ENCODE peak calls at places on chromosomes 7 and 10, in eight cellular contexts. V, L, S, Z, W, A, K and I are unnamed samples.

GRCh38 chr10:4215963-4216575 is 431.1 kb upstream of the KLF6 start:
- DNase-seq in V (no peak), W (no peak), A (peak; percentile 2), K (no peak), L (no peak), S (no peak), Z (no peak), I (no peak)

GRCh38 chr7:23530901-23531793 is 634 bp downstream of the TRA2A start:
- DNase-seq in W (no peak), L (peak; percentile 62), Z (peak; percentile 46), K (no peak), S (no peak), V (peak; percentile 68), A (no peak), I (peak; percentile 66)

GRCh38 chr7:47227762-47228177 is 354.1 kb downstream of the TNS3 start:
- DNase-seq in S (no peak), V (peak; percentile 93), A (no peak), L (no peak), W (no peak), K (no peak), Z (no peak), I (peak; percentile 98)

GRCh38 chr7:1842321-1843221 is 172.5 kb downstream of the ELFN1 start:
- DNase-seq in A (no peak), L (no peak), K (no peak), Z (no peak), S (no peak), V (no peak), W (peak; percentile 87), I (peak; percentile 21)

GRCh38 chr10:72322280-72323058 is 32.2 kb downstream of the DNAJB12 start:
- DNase-seq in Z (no peak), S (no peak), K (no peak), L (no peak), A (no peak), V (peak; percentile 54), W (no peak), I (peak; percentile 68)

GRCh38 chr10:80794996-80795395 is 257.3 kb downstream of the SH2D4B start:
- DNase-seq in Z (no peak), S (no peak), W (no peak), L (no peak), V (no peak), K (no peak), A (no peak), I (no peak)

GRCh38 chr10:50541317-50541716 is 82.4 kb downstream of the SGMS1 start:
- DNase-seq in W (no peak), Z (no peak), S (no peak), A (no peak), K (no peak), V (no peak), L (no peak), I (no peak)

GRCh38 chr7:80613519-80613918 is 24.9 kb upstream of the CD36 start:
- DNase-seq in K (no peak), Z (no peak), W (no peak), V (no peak), S (no peak), L (no peak), A (no peak), I (no peak)

GRCh38 chr7:28807396-28807994 is 150.6 kb downstream of the TRIL start:
- DNase-seq in A (no peak), W (no peak), K (no peak), V (no peak), Z (no peak), S (no peak), L (no peak), I (no peak)